ENCODE peak calls at places on chromosomes 13 and 19, in six cellular contexts. Q is HCT116, R is psoas muscle, G is bronchial epithelial cell, X is fibroblast of lung, H is HepG2. C is an unnamed sample.
A peak's percentile ranks its signal among the peaks of the same experiment; 100 is the strongest.

GRCh38 chr13:99316224-99316623 is 9.0 kb upstream of the GPR183 start:
- DNase-seq in R (no peak), H (no peak), X (no peak), G (no peak), Q (no peak), C (no peak)

GRCh38 chr19:18202759-18203407 is 959 bp downstream of the RAB3A start:
- DNase-seq in G (no peak), Q (no peak), X (no peak), R (peak; percentile 65), H (no peak), C (no peak)

GRCh38 chr19:17999685-18000479 is 8.1 kb upstream of the ARRDC2 start:
- DNase-seq in G (no peak), H (no peak), Q (no peak), X (no peak), R (no peak), C (no peak)

GRCh38 chr19:51127755-51128154 is 3.0 kb downstream of the SIGLEC9 start:
- DNase-seq in Q (no peak), G (no peak), X (peak; percentile 10), R (no peak), H (no peak), C (peak; percentile 17)

GRCh38 chr13:25406377-25406776 is 34.6 kb downstream of the ATP8A2 start:
- DNase-seq in R (no peak), H (peak; percentile 13), G (peak; percentile 7), Q (peak; percentile 8), X (no peak), C (no peak)

GRCh38 chr13:102333320-102334181 is 68.3 kb downstream of the FGF14 start:
- DNase-seq in X (peak; percentile 89), H (no peak), R (no peak), G (no peak), Q (no peak), C (no peak)

GRCh38 chr19:16234552-16235445 is 37.1 kb downstream of the AP1M1 start:
- DNase-seq in H (no peak), X (no peak), R (no peak), Q (no peak), G (no peak), C (no peak)

GRCh38 chr13:30105381-30105780 is 202.0 kb downstream of the KATNAL1 start:
- DNase-seq in H (no peak), X (no peak), G (no peak), Q (no peak), R (no peak), C (no peak)

GRCh38 chr19:21269813-21270212 is 59.4 kb downstream of the ZNF708 start:
- DNase-seq in X (no peak), G (no peak), R (no peak), Q (no peak), H (no peak), C (no peak)

GRCh38 chr19:11422163-11423068 is 3.3 kb upstream of the RGL3 start:
- DNase-seq in H (no peak), R (peak; percentile 86), Q (no peak), X (peak; percentile 25), G (peak; percentile 85), C (no peak)
- H3K4me3 ChIP-seq in H (no peak overlapping the region), R (peak overlapping the region; percentile 45), Q (no peak overlapping the region), X (no peak overlapping the region), G (peak overlapping the region; percentile 9), C (no peak overlapping the region)

GRCh38 chr13:112894673-112895481 is 74.1 kb upstream of the MCF2L start:
- DNase-seq in G (no peak), X (no peak), H (peak; percentile 41), Q (no peak), R (peak; percentile 54), C (no peak)
- H3K4me3 ChIP-seq in G (peak overlapping the region; percentile 16), X (no peak overlapping the region), H (peak overlapping the region; percentile 85), Q (peak overlapping the region; percentile 60), R (peak overlapping the region; percentile 57), C (no peak overlapping the region)

GRCh38 chr13:113545455-113545930 is 39.1 kb upstream of the TFDP1 start:
- DNase-seq in X (peak; percentile 23), G (no peak), H (no peak), R (no peak), Q (no peak), C (no peak)
- H3K4me3 ChIP-seq in X (no peak overlapping the region), G (no peak overlapping the region), H (no peak overlapping the region), R (no peak overlapping the region), Q (no peak overlapping the region), C (no peak overlapping the region)

GRCh38 chr19:4693471-4694121 is 23.5 kb upstream of the MYDGF start:
- DNase-seq in G (no peak), R (no peak), Q (no peak), X (no peak), H (no peak), C (no peak)
- H3K4me3 ChIP-seq in G (no peak overlapping the region), R (peak overlapping the region; percentile 27), Q (no peak overlapping the region), X (no peak overlapping the region), H (no peak overlapping the region), C (no peak overlapping the region)

DNA sequence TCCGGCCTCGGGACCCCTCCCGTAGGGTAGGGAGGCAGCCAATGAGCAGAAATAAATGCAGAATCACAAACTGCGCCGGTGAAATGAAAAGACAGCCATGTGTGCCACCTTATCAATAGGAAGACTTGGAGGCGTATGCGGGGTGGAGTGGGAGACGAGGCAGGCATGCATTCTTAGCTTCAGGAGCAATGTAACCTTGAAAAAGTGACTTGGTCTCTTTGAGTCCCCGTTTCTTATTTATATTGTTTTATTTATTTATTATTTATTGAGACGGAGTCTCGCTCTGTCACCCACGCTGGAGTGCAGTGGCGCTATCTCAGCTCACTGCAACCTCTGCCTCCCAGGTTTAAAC is 16.0 kb downstream of the SSC5D start:
- DNase-seq in R (no peak), H (no peak), Q (no peak), X (no peak), G (no peak), C (no peak)
- H3K4me3 ChIP-seq in R (peak overlapping the region; percentile 52), H (no peak overlapping the region), Q (no peak overlapping the region), X (no peak overlapping the region), G (no peak overlapping the region), C (peak overlapping the region; percentile 52)

DNA sequence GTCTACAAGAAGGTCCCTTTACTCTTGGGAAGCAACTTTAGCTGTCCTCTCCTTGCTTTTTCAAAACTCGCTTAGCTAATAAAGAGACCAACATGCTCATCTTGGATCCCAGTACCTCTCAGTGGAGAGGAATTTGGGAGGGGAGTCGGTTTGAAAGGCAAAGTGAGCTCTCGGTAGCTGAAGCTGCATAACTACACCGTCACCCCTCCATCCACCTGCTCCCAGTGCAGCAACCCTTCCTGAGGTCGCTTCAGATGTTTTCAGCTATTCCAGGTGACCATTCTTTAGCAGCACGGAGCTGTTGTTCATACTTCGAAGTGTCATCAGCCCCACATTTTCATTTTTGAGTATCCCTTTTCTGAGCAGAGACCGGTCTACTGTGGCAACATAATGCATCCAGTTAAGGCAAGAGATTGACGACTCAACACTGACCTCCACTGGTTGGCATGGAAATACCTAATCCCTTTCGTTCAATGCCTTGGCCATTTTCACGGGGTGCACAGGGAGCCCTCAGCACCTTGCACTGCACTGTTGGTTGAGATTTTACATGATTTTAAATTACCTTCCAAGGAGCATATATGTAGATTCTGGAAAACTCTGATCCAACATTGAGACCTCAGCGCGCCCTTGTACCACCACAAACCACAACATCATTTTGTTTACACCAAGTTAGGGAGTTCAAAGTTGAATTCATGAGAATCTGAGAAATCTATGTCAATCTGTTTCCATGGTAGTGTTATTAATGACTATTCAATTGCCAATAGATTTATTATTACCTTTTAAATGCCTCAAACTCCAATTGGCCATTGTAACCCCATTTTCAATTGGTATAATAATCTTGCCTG is 42.2 kb downstream of the DLEU7 start:
- DNase-seq in R (no peak), X (peak; percentile 83), Q (peak; percentile 27), G (peak; percentile 64), H (peak; percentile 57), C (peak; percentile 23)
- H3K4me3 ChIP-seq in R (peak overlapping the region; percentile 30), X (no peak overlapping the region), Q (no peak overlapping the region), G (no peak overlapping the region), H (no peak overlapping the region), C (no peak overlapping the region)

GRCh38 chr19:4057913-4058695 is 8.6 kb downstream of the ZBTB7A start:
- DNase-seq in G (peak; percentile 77), X (peak; percentile 93), R (peak; percentile 97), H (peak; percentile 90), Q (peak; percentile 42), C (peak; percentile 87)
- H3K4me3 ChIP-seq in G (peak overlapping the region; percentile 16), X (no peak overlapping the region), R (peak overlapping the region; percentile 97), H (peak overlapping the region; percentile 33), Q (peak overlapping the region; percentile 16), C (no peak overlapping the region)

DNA sequence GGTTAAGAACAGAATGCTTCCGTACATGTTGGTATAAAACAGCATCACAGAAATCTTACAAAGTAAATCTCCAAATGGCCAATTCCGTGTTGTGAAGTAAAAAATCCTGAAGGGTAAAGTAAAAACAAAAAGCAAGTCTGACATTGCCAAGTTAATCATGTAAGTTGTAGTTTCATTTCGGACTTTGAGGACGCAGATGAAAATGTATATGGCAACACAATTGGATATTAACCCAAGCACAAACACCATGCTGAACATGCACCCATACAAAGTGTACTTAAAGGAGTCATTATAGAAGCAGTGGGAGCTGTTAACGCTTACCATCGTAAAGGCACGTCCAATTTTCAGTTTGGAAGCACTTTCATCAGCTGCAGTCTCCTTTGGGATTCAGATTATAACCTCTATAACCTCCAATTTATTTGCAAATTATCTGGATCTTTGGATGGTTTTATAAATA is 785 bp downstream of the LPAR6 start:
- DNase-seq in Q (no peak), H (no peak), G (peak; percentile 51), R (no peak), X (peak; percentile 66), C (no peak)
- H3K4me3 ChIP-seq in Q (no peak overlapping the region), H (peak overlapping the region; percentile 88), G (peak overlapping the region; percentile 66), R (peak overlapping the region; percentile 60), X (peak overlapping the region; percentile 96), C (peak overlapping the region; percentile 6)

GRCh38 chr19:49498475-49498874 is 2.2 kb downstream of the RPS11 start:
- DNase-seq in Q (no peak), R (no peak), G (no peak), X (no peak), H (no peak), C (no peak)
- H3K4me3 ChIP-seq in Q (no peak overlapping the region), R (peak overlapping the region; percentile 99), G (no peak overlapping the region), X (no peak overlapping the region), H (no peak overlapping the region), C (peak overlapping the region; percentile 90)

GRCh38 chr19:45781282-45782161 is 768 bp downstream of the DMPK start:
- DNase-seq in H (no peak), G (peak; percentile 41), Q (no peak), R (peak; percentile 94), X (no peak), C (peak; percentile 87)
- H3K4me3 ChIP-seq in H (no peak overlapping the region), G (no peak overlapping the region), Q (peak overlapping the region; percentile 34), R (peak overlapping the region; percentile 87), X (peak overlapping the region; percentile 39), C (peak overlapping the region; percentile 33)